ENCODE peak calls at places on chromosomes 5 and 9, in seven cellular contexts. One of them, this sample, is unnamed.

GRCh38 chr9:136327313-136327971 is at the start of gene GPSM1:
- ATAC-seq in activated naive CD8-positive, alpha-beta T cell treated with anti-CD3 and anti-CD28 coated beads, Interleukin-2, amount 50 U/mL, for 24 hours: peak
- ATAC-seq in upper lobe of right lung: peak
- ATAC-seq in left colon: no peak
- ATAC-seq in stimulated activated memory B cell treated with anti-CD40 and anti-IgM and Interleukin-4, amounts not matched to agents 10 μg/mL and 1 μg/mL and 100 μg/mL, for 72 hours: peak
- ATAC-seq in T-cell: peak
- ATAC-seq in upper lobe of left lung: peak
- ATAC-seq in this sample: peak

GRCh38 chr5:153256-153655 is 38.0 kb upstream of the LRRC14B start:
- ATAC-seq in activated naive CD8-positive, alpha-beta T cell treated with anti-CD3 and anti-CD28 coated beads, Interleukin-2, amount 50 U/mL, for 24 hours: no peak
- ATAC-seq in upper lobe of right lung: no peak
- ATAC-seq in left colon: no peak
- ATAC-seq in stimulated activated memory B cell treated with anti-CD40 and anti-IgM and Interleukin-4, amounts not matched to agents 10 μg/mL and 1 μg/mL and 100 μg/mL, for 72 hours: no peak
- ATAC-seq in T-cell: no peak
- ATAC-seq in upper lobe of left lung: no peak
- ATAC-seq in this sample: no peak

GRCh38 chr5:139919308-139919707 is 123.7 kb downstream of the PSD2 start:
- ATAC-seq in activated naive CD8-positive, alpha-beta T cell treated with anti-CD3 and anti-CD28 coated beads, Interleukin-2, amount 50 U/mL, for 24 hours: no peak
- ATAC-seq in upper lobe of right lung: no peak
- ATAC-seq in left colon: no peak
- ATAC-seq in stimulated activated memory B cell treated with anti-CD40 and anti-IgM and Interleukin-4, amounts not matched to agents 10 μg/mL and 1 μg/mL and 100 μg/mL, for 72 hours: no peak
- ATAC-seq in T-cell: no peak
- ATAC-seq in upper lobe of left lung: no peak
- ATAC-seq in this sample: no peak

GRCh38 chr9:104864675-104865104 is 63.3 kb downstream of the ABCA1 start:
- ATAC-seq in activated naive CD8-positive, alpha-beta T cell treated with anti-CD3 and anti-CD28 coated beads, Interleukin-2, amount 50 U/mL, for 24 hours: no peak
- ATAC-seq in upper lobe of right lung: peak
- ATAC-seq in left colon: no peak
- ATAC-seq in stimulated activated memory B cell treated with anti-CD40 and anti-IgM and Interleukin-4, amounts not matched to agents 10 μg/mL and 1 μg/mL and 100 μg/mL, for 72 hours: no peak
- ATAC-seq in T-cell: no peak
- ATAC-seq in upper lobe of left lung: peak
- ATAC-seq in this sample: no peak

GRCh38 chr5:72383280-72384205 is 63.4 kb downstream of the PTCD2 start:
- ATAC-seq in activated naive CD8-positive, alpha-beta T cell treated with anti-CD3 and anti-CD28 coated beads, Interleukin-2, amount 50 U/mL, for 24 hours: no peak
- ATAC-seq in upper lobe of right lung: no peak
- ATAC-seq in left colon: no peak
- ATAC-seq in stimulated activated memory B cell treated with anti-CD40 and anti-IgM and Interleukin-4, amounts not matched to agents 10 μg/mL and 1 μg/mL and 100 μg/mL, for 72 hours: no peak
- ATAC-seq in T-cell: no peak
- ATAC-seq in upper lobe of left lung: no peak
- ATAC-seq in this sample: peak

GRCh38 chr9:88801214-88801796 is 190.0 kb upstream of the S1PR3 start:
- ATAC-seq in activated naive CD8-positive, alpha-beta T cell treated with anti-CD3 and anti-CD28 coated beads, Interleukin-2, amount 50 U/mL, for 24 hours: no peak
- ATAC-seq in upper lobe of right lung: no peak
- ATAC-seq in left colon: no peak
- ATAC-seq in stimulated activated memory B cell treated with anti-CD40 and anti-IgM and Interleukin-4, amounts not matched to agents 10 μg/mL and 1 μg/mL and 100 μg/mL, for 72 hours: no peak
- ATAC-seq in T-cell: no peak
- ATAC-seq in upper lobe of left lung: no peak
- ATAC-seq in this sample: no peak

GRCh38 chr5:111256128-111256527 is 31.9 kb downstream of the CAMK4 start:
- ATAC-seq in activated naive CD8-positive, alpha-beta T cell treated with anti-CD3 and anti-CD28 coated beads, Interleukin-2, amount 50 U/mL, for 24 hours: peak
- ATAC-seq in upper lobe of right lung: no peak
- ATAC-seq in left colon: no peak
- ATAC-seq in stimulated activated memory B cell treated with anti-CD40 and anti-IgM and Interleukin-4, amounts not matched to agents 10 μg/mL and 1 μg/mL and 100 μg/mL, for 72 hours: no peak
- ATAC-seq in T-cell: no peak
- ATAC-seq in upper lobe of left lung: no peak
- ATAC-seq in this sample: no peak

GRCh38 chr9:35748239-35748857 is 680 bp downstream of the GBA2 start:
- ATAC-seq in activated naive CD8-positive, alpha-beta T cell treated with anti-CD3 and anti-CD28 coated beads, Interleukin-2, amount 50 U/mL, for 24 hours: no peak
- ATAC-seq in upper lobe of right lung: no peak
- ATAC-seq in left colon: peak
- ATAC-seq in stimulated activated memory B cell treated with anti-CD40 and anti-IgM and Interleukin-4, amounts not matched to agents 10 μg/mL and 1 μg/mL and 100 μg/mL, for 72 hours: no peak
- ATAC-seq in T-cell: peak
- ATAC-seq in upper lobe of left lung: no peak
- ATAC-seq in this sample: peak

GRCh38 chr5:91049112-91049511 is 334.0 kb downstream of the ARRDC3 start:
- ATAC-seq in activated naive CD8-positive, alpha-beta T cell treated with anti-CD3 and anti-CD28 coated beads, Interleukin-2, amount 50 U/mL, for 24 hours: no peak
- ATAC-seq in upper lobe of right lung: no peak
- ATAC-seq in left colon: no peak
- ATAC-seq in stimulated activated memory B cell treated with anti-CD40 and anti-IgM and Interleukin-4, amounts not matched to agents 10 μg/mL and 1 μg/mL and 100 μg/mL, for 72 hours: no peak
- ATAC-seq in T-cell: no peak
- ATAC-seq in upper lobe of left lung: no peak
- ATAC-seq in this sample: peak

GRCh38 chr9:17519761-17520160 is 59.1 kb upstream of the SH3GL2 start:
- ATAC-seq in activated naive CD8-positive, alpha-beta T cell treated with anti-CD3 and anti-CD28 coated beads, Interleukin-2, amount 50 U/mL, for 24 hours: no peak
- ATAC-seq in upper lobe of right lung: peak
- ATAC-seq in left colon: no peak
- ATAC-seq in stimulated activated memory B cell treated with anti-CD40 and anti-IgM and Interleukin-4, amounts not matched to agents 10 μg/mL and 1 μg/mL and 100 μg/mL, for 72 hours: no peak
- ATAC-seq in T-cell: no peak
- ATAC-seq in upper lobe of left lung: no peak
- ATAC-seq in this sample: no peak

GRCh38 chr5:38923661-38924451 is 78.0 kb downstream of the OSMR start:
- ATAC-seq in activated naive CD8-positive, alpha-beta T cell treated with anti-CD3 and anti-CD28 coated beads, Interleukin-2, amount 50 U/mL, for 24 hours: no peak
- ATAC-seq in upper lobe of right lung: peak
- ATAC-seq in left colon: no peak
- ATAC-seq in stimulated activated memory B cell treated with anti-CD40 and anti-IgM and Interleukin-4, amounts not matched to agents 10 μg/mL and 1 μg/mL and 100 μg/mL, for 72 hours: no peak
- ATAC-seq in T-cell: no peak
- ATAC-seq in upper lobe of left lung: peak
- ATAC-seq in this sample: no peak

GRCh38 chr5:80696450-80696849 is 41.7 kb upstream of the DHFR start:
- ATAC-seq in activated naive CD8-positive, alpha-beta T cell treated with anti-CD3 and anti-CD28 coated beads, Interleukin-2, amount 50 U/mL, for 24 hours: no peak
- ATAC-seq in upper lobe of right lung: no peak
- ATAC-seq in left colon: peak
- ATAC-seq in stimulated activated memory B cell treated with anti-CD40 and anti-IgM and Interleukin-4, amounts not matched to agents 10 μg/mL and 1 μg/mL and 100 μg/mL, for 72 hours: no peak
- ATAC-seq in T-cell: no peak
- ATAC-seq in upper lobe of left lung: no peak
- ATAC-seq in this sample: no peak

GRCh38 chr5:72096602-72097205 is 10.6 kb upstream of the MAP1B start:
- ATAC-seq in activated naive CD8-positive, alpha-beta T cell treated with anti-CD3 and anti-CD28 coated beads, Interleukin-2, amount 50 U/mL, for 24 hours: no peak
- ATAC-seq in upper lobe of right lung: no peak
- ATAC-seq in left colon: no peak
- ATAC-seq in stimulated activated memory B cell treated with anti-CD40 and anti-IgM and Interleukin-4, amounts not matched to agents 10 μg/mL and 1 μg/mL and 100 μg/mL, for 72 hours: no peak
- ATAC-seq in T-cell: no peak
- ATAC-seq in upper lobe of left lung: no peak
- ATAC-seq in this sample: no peak

GRCh38 chr9:137744632-137745183 is 125.9 kb downstream of the EHMT1 start:
- ATAC-seq in activated naive CD8-positive, alpha-beta T cell treated with anti-CD3 and anti-CD28 coated beads, Interleukin-2, amount 50 U/mL, for 24 hours: no peak
- ATAC-seq in upper lobe of right lung: no peak
- ATAC-seq in left colon: no peak
- ATAC-seq in stimulated activated memory B cell treated with anti-CD40 and anti-IgM and Interleukin-4, amounts not matched to agents 10 μg/mL and 1 μg/mL and 100 μg/mL, for 72 hours: peak
- ATAC-seq in T-cell: no peak
- ATAC-seq in upper lobe of left lung: no peak
- ATAC-seq in this sample: no peak

GRCh38 chr9:121322037-121322736 is 47.9 kb downstream of the STOM start:
- ATAC-seq in activated naive CD8-positive, alpha-beta T cell treated with anti-CD3 and anti-CD28 coated beads, Interleukin-2, amount 50 U/mL, for 24 hours: no peak
- ATAC-seq in upper lobe of right lung: peak
- ATAC-seq in left colon: peak
- ATAC-seq in stimulated activated memory B cell treated with anti-CD40 and anti-IgM and Interleukin-4, amounts not matched to agents 10 μg/mL and 1 μg/mL and 100 μg/mL, for 72 hours: no peak
- ATAC-seq in T-cell: no peak
- ATAC-seq in upper lobe of left lung: peak
- ATAC-seq in this sample: peak

GRCh38 chr9:37345038-37345437 is 77.5 kb upstream of the GRHPR start:
- ATAC-seq in activated naive CD8-positive, alpha-beta T cell treated with anti-CD3 and anti-CD28 coated beads, Interleukin-2, amount 50 U/mL, for 24 hours: no peak
- ATAC-seq in upper lobe of right lung: no peak
- ATAC-seq in left colon: no peak
- ATAC-seq in stimulated activated memory B cell treated with anti-CD40 and anti-IgM and Interleukin-4, amounts not matched to agents 10 μg/mL and 1 μg/mL and 100 μg/mL, for 72 hours: no peak
- ATAC-seq in T-cell: no peak
- ATAC-seq in upper lobe of left lung: no peak
- ATAC-seq in this sample: no peak

GRCh38 chr5:160312139-160312959 is at the start of gene CCNJL:
- ATAC-seq in activated naive CD8-positive, alpha-beta T cell treated with anti-CD3 and anti-CD28 coated beads, Interleukin-2, amount 50 U/mL, for 24 hours: peak
- ATAC-seq in upper lobe of right lung: peak
- ATAC-seq in left colon: peak
- ATAC-seq in stimulated activated memory B cell treated with anti-CD40 and anti-IgM and Interleukin-4, amounts not matched to agents 10 μg/mL and 1 μg/mL and 100 μg/mL, for 72 hours: no peak
- ATAC-seq in T-cell: no peak
- ATAC-seq in upper lobe of left lung: peak
- ATAC-seq in this sample: peak

GRCh38 chr9:136532799-136533774 is 12.8 kb downstream of the NOTCH1 start:
- ATAC-seq in activated naive CD8-positive, alpha-beta T cell treated with anti-CD3 and anti-CD28 coated beads, Interleukin-2, amount 50 U/mL, for 24 hours: peak
- ATAC-seq in upper lobe of right lung: peak
- ATAC-seq in left colon: peak
- ATAC-seq in stimulated activated memory B cell treated with anti-CD40 and anti-IgM and Interleukin-4, amounts not matched to agents 10 μg/mL and 1 μg/mL and 100 μg/mL, for 72 hours: peak
- ATAC-seq in T-cell: peak
- ATAC-seq in upper lobe of left lung: no peak
- ATAC-seq in this sample: peak

GRCh38 chr5:68529581-68529980 is 314.0 kb downstream of the PIK3R1 start:
- ATAC-seq in activated naive CD8-positive, alpha-beta T cell treated with anti-CD3 and anti-CD28 coated beads, Interleukin-2, amount 50 U/mL, for 24 hours: peak
- ATAC-seq in upper lobe of right lung: no peak
- ATAC-seq in left colon: no peak
- ATAC-seq in stimulated activated memory B cell treated with anti-CD40 and anti-IgM and Interleukin-4, amounts not matched to agents 10 μg/mL and 1 μg/mL and 100 μg/mL, for 72 hours: no peak
- ATAC-seq in T-cell: no peak
- ATAC-seq in upper lobe of left lung: peak
- ATAC-seq in this sample: no peak

GRCh38 chr9:111613436-111614040 is 14.1 kb upstream of the PTGR1 start:
- ATAC-seq in activated naive CD8-positive, alpha-beta T cell treated with anti-CD3 and anti-CD28 coated beads, Interleukin-2, amount 50 U/mL, for 24 hours: no peak
- ATAC-seq in upper lobe of right lung: no peak
- ATAC-seq in left colon: peak
- ATAC-seq in stimulated activated memory B cell treated with anti-CD40 and anti-IgM and Interleukin-4, amounts not matched to agents 10 μg/mL and 1 μg/mL and 100 μg/mL, for 72 hours: no peak
- ATAC-seq in T-cell: no peak
- ATAC-seq in upper lobe of left lung: no peak
- ATAC-seq in this sample: no peak

GRCh38 chr9:75950983-75951382 is 60.5 kb downstream of the PCSK5 start:
- ATAC-seq in activated naive CD8-positive, alpha-beta T cell treated with anti-CD3 and anti-CD28 coated beads, Interleukin-2, amount 50 U/mL, for 24 hours: no peak
- ATAC-seq in upper lobe of right lung: no peak
- ATAC-seq in left colon: peak
- ATAC-seq in stimulated activated memory B cell treated with anti-CD40 and anti-IgM and Interleukin-4, amounts not matched to agents 10 μg/mL and 1 μg/mL and 100 μg/mL, for 72 hours: no peak
- ATAC-seq in T-cell: no peak
- ATAC-seq in upper lobe of left lung: no peak
- ATAC-seq in this sample: no peak

GRCh38 chr5:55633574-55634203 is 78.4 kb downstream of the SLC38A9 start:
- ATAC-seq in activated naive CD8-positive, alpha-beta T cell treated with anti-CD3 and anti-CD28 coated beads, Interleukin-2, amount 50 U/mL, for 24 hours: no peak
- ATAC-seq in upper lobe of right lung: peak
- ATAC-seq in left colon: peak
- ATAC-seq in stimulated activated memory B cell treated with anti-CD40 and anti-IgM and Interleukin-4, amounts not matched to agents 10 μg/mL and 1 μg/mL and 100 μg/mL, for 72 hours: no peak
- ATAC-seq in T-cell: no peak
- ATAC-seq in upper lobe of left lung: peak
- ATAC-seq in this sample: peak

GRCh38 chr9:76459691-76460635 is 981 bp downstream of the GCNT1 start:
- ATAC-seq in activated naive CD8-positive, alpha-beta T cell treated with anti-CD3 and anti-CD28 coated beads, Interleukin-2, amount 50 U/mL, for 24 hours: peak
- ATAC-seq in upper lobe of right lung: peak
- ATAC-seq in left colon: peak
- ATAC-seq in stimulated activated memory B cell treated with anti-CD40 and anti-IgM and Interleukin-4, amounts not matched to agents 10 μg/mL and 1 μg/mL and 100 μg/mL, for 72 hours: no peak
- ATAC-seq in T-cell: no peak
- ATAC-seq in upper lobe of left lung: peak
- ATAC-seq in this sample: peak

GRCh38 chr9:78131969-78132687 is 100.5 kb upstream of the GNAQ start:
- ATAC-seq in activated naive CD8-positive, alpha-beta T cell treated with anti-CD3 and anti-CD28 coated beads, Interleukin-2, amount 50 U/mL, for 24 hours: no peak
- ATAC-seq in upper lobe of right lung: no peak
- ATAC-seq in left colon: no peak
- ATAC-seq in stimulated activated memory B cell treated with anti-CD40 and anti-IgM and Interleukin-4, amounts not matched to agents 10 μg/mL and 1 μg/mL and 100 μg/mL, for 72 hours: no peak
- ATAC-seq in T-cell: no peak
- ATAC-seq in upper lobe of left lung: no peak
- ATAC-seq in this sample: peak

GRCh38 chr9:121680236-121680635 is 28.8 kb downstream of the DAB2IP start:
- ATAC-seq in activated naive CD8-positive, alpha-beta T cell treated with anti-CD3 and anti-CD28 coated beads, Interleukin-2, amount 50 U/mL, for 24 hours: no peak
- ATAC-seq in upper lobe of right lung: no peak
- ATAC-seq in left colon: no peak
- ATAC-seq in stimulated activated memory B cell treated with anti-CD40 and anti-IgM and Interleukin-4, amounts not matched to agents 10 μg/mL and 1 μg/mL and 100 μg/mL, for 72 hours: no peak
- ATAC-seq in T-cell: no peak
- ATAC-seq in upper lobe of left lung: no peak
- ATAC-seq in this sample: no peak

GRCh38 chr9:77975023-77975422 is 56.6 kb downstream of the GNAQ start:
- ATAC-seq in activated naive CD8-positive, alpha-beta T cell treated with anti-CD3 and anti-CD28 coated beads, Interleukin-2, amount 50 U/mL, for 24 hours: no peak
- ATAC-seq in upper lobe of right lung: no peak
- ATAC-seq in left colon: no peak
- ATAC-seq in stimulated activated memory B cell treated with anti-CD40 and anti-IgM and Interleukin-4, amounts not matched to agents 10 μg/mL and 1 μg/mL and 100 μg/mL, for 72 hours: no peak
- ATAC-seq in T-cell: no peak
- ATAC-seq in upper lobe of left lung: no peak
- ATAC-seq in this sample: peak

GRCh38 chr5:77347435-77348098 is 137.1 kb downstream of the PDE8B start:
- ATAC-seq in activated naive CD8-positive, alpha-beta T cell treated with anti-CD3 and anti-CD28 coated beads, Interleukin-2, amount 50 U/mL, for 24 hours: no peak
- ATAC-seq in upper lobe of right lung: no peak
- ATAC-seq in left colon: no peak
- ATAC-seq in stimulated activated memory B cell treated with anti-CD40 and anti-IgM and Interleukin-4, amounts not matched to agents 10 μg/mL and 1 μg/mL and 100 μg/mL, for 72 hours: no peak
- ATAC-seq in T-cell: no peak
- ATAC-seq in upper lobe of left lung: no peak
- ATAC-seq in this sample: no peak

GRCh38 chr5:113390224-113390623 is 44.6 kb downstream of the TSSK1B start:
- ATAC-seq in activated naive CD8-positive, alpha-beta T cell treated with anti-CD3 and anti-CD28 coated beads, Interleukin-2, amount 50 U/mL, for 24 hours: no peak
- ATAC-seq in upper lobe of right lung: no peak
- ATAC-seq in left colon: no peak
- ATAC-seq in stimulated activated memory B cell treated with anti-CD40 and anti-IgM and Interleukin-4, amounts not matched to agents 10 μg/mL and 1 μg/mL and 100 μg/mL, for 72 hours: no peak
- ATAC-seq in T-cell: no peak
- ATAC-seq in upper lobe of left lung: no peak
- ATAC-seq in this sample: no peak

GRCh38 chr9:27280858-27281257 is 16.1 kb downstream of the EQTN start:
- ATAC-seq in activated naive CD8-positive, alpha-beta T cell treated with anti-CD3 and anti-CD28 coated beads, Interleukin-2, amount 50 U/mL, for 24 hours: no peak
- ATAC-seq in upper lobe of right lung: peak
- ATAC-seq in left colon: no peak
- ATAC-seq in stimulated activated memory B cell treated with anti-CD40 and anti-IgM and Interleukin-4, amounts not matched to agents 10 μg/mL and 1 μg/mL and 100 μg/mL, for 72 hours: no peak
- ATAC-seq in T-cell: no peak
- ATAC-seq in upper lobe of left lung: peak
- ATAC-seq in this sample: no peak